ENCODE peak calls at places on chromosomes 6 and 20, in five cellular contexts. H, E, X, O and W are unnamed samples. For H3K4me1, the result is how much of the 10 kb centered on the place peaks cover.

GRCh38 chr20:14924433-14924832 is 587.0 kb upstream of the FLRT3 start:
- DNase-seq in X (no peak), O (no peak), E (peak), H (no peak), W (no peak)

GRCh38 chr6:14818422-14818884 is 427.4 kb upstream of the JARID2 start:
- DNase-seq in E (no peak), H (no peak), O (no peak), X (no peak), W (no peak)

GRCh38 chr6:56440551-56440981 is 193.2 kb upstream of the COL21A1 start:
- DNase-seq in O (no peak), X (no peak), H (no peak), E (no peak), W (no peak)

GRCh38 chr6:3356824-3357420 is 98.2 kb downstream of the PSMG4 start:
- DNase-seq in X (no peak), H (peak), E (peak), O (no peak), W (no peak)

GRCh38 chr6:113879186-113880096 is 22.3 kb downstream of the MARCKS start:
- DNase-seq in O (peak), H (peak), E (peak), X (no peak), W (peak)

GRCh38 chr6:84967389-84967788 is 203.0 kb upstream of the TBX18 start:
- DNase-seq in X (no peak), O (no peak), E (no peak), H (peak), W (peak)

GRCh38 chr6:157587127-157587729 is 206.2 kb downstream of the ZDHHC14 start:
- DNase-seq in O (no peak), X (no peak), E (no peak), H (no peak), W (no peak)

GRCh38 chr6:135675862-135676261 is 175.6 kb upstream of the PDE7B start:
- DNase-seq in H (peak), O (peak), X (peak), E (no peak), W (peak)

GRCh38 chr6:33686225-33686742 is 25.2 kb downstream of the UQCC2 start:
- DNase-seq in E (no peak), H (no peak), O (no peak), X (no peak), W (no peak)

GRCh38 chr6:38131527-38131965 is 312.0 kb downstream of the ZFAND3 start:
- DNase-seq in X (no peak), O (no peak), H (no peak), E (no peak), W (no peak)

GRCh38 chr6:9126845-9127560 is 691.7 kb upstream of the SLC35B3 start:
- DNase-seq in O (no peak), E (peak), X (no peak), H (peak), W (peak)

GRCh38 chr6:104623052-104623690 is 236.5 kb downstream of the HACE1 start:
- DNase-seq in H (peak), E (no peak), X (no peak), O (no peak), W (no peak)

GRCh38 chr6:154653853-154654252 is 79.4 kb upstream of the SCAF8 start:
- DNase-seq in E (no peak), H (peak), X (no peak), O (no peak), W (no peak)

GRCh38 chr6:95576621-95577316 is 566 bp upstream of the MANEA start:
- DNase-seq in H (no peak), O (peak), X (no peak), E (no peak), W (no peak)

GRCh38 chr20:35166242-35166830 is 5.5 kb upstream of the PROCR start:
- DNase-seq in H (no peak), X (no peak), O (no peak), E (no peak), W (no peak)

GRCh38 chr20:45781391-45781931 is 10.2 kb downstream of the WFDC3 start:
- DNase-seq in X (no peak), O (no peak), H (no peak), E (peak), W (peak)

GRCh38 chr20:10784337-10785183 is 110.8 kb upstream of the JAG1 start:
- DNase-seq in E (no peak), O (no peak), X (no peak), H (no peak), W (no peak)

GRCh38 chr6:58290177-58290576 is 972.7 kb downstream of the PRIM2 start:
- DNase-seq in E (no peak), X (no peak), O (no peak), H (no peak), W (no peak)

GRCh38 chr6:5287205-5287965 is 26.1 kb downstream of the FARS2 start:
- DNase-seq in X (no peak), O (no peak), E (no peak), H (no peak), W (no peak)

GRCh38 chr20:34195355-34195754 is 45.9 kb upstream of the ASIP start:
- DNase-seq in E (no peak), H (no peak), O (no peak), X (no peak), W (no peak)

GRCh38 chr6:25454141-25454540 is 175.0 kb downstream of the CARMIL1 start:
- DNase-seq in E (no peak), X (no peak), O (no peak), H (no peak), W (no peak)

GRCh38 chr6:112251170-112251945 is 3.0 kb downstream of the LAMA4 start:
- DNase-seq in X (no peak), H (no peak), O (no peak), E (peak), W (no peak)
- H3K4me1 ChIP-seq in X (under half), H (under half), O (under half), E (half or more), W (under half)

GRCh38 chr20:4946585-4947378 is 54.5 kb downstream of the SLC23A2 start:
- DNase-seq in O (no peak), X (no peak), E (no peak), H (no peak), W (no peak)
- H3K4me1 ChIP-seq in O (under half), X (under half), E (under half), H (under half), W (under half)

GRCh38 chr6:147037881-147038280 is 166.3 kb upstream of the STXBP5 start:
- DNase-seq in H (no peak), E (no peak), X (no peak), O (no peak), W (no peak)
- H3K4me1 ChIP-seq in H (under half), E (under half), X (under half), O (under half), W (under half)

GRCh38 chr20:63248835-63249591 is 5.2 kb downstream of the NKAIN4 start:
- DNase-seq in E (no peak), H (no peak), X (no peak), O (no peak), W (no peak)

GRCh38 chr20:63247678-63248228 is 6.5 kb downstream of the NKAIN4 start:
- DNase-seq in X (no peak), E (no peak), H (no peak), O (no peak), W (no peak)

GRCh38 chr20:63244468-63244867 is 8.8 kb downstream of the BIRC7 start:
- DNase-seq in E (no peak), H (no peak), X (no peak), O (no peak), W (no peak)

GRCh38 chr20:63243604-63244247 is 8.0 kb downstream of the BIRC7 start:
- DNase-seq in H (no peak), X (no peak), E (no peak), O (no peak), W (no peak)

GRCh38 chr20:63246490-63247284 is 7.6 kb downstream of the NKAIN4 start:
- DNase-seq in O (no peak), X (no peak), E (no peak), H (no peak), W (no peak)
- H3K4me1 ChIP-seq in O (under half), X (under half), E (under half), H (under half), W (under half)

GRCh38 chr6:1812487-1812886 is 202.8 kb downstream of the FOXC1 start:
- DNase-seq in O (no peak), X (no peak), H (no peak), E (no peak), W (no peak)

GRCh38 chr6:1814279-1814678 is 204.6 kb downstream of the FOXC1 start:
- DNase-seq in E (no peak), O (no peak), H (no peak), X (no peak), W (no peak)

GRCh38 chr6:1812034-1812433 is 202.3 kb downstream of the FOXC1 start:
- DNase-seq in H (no peak), O (no peak), X (no peak), E (no peak), W (no peak)

GRCh38 chr6:1809359-1809988 is 199.8 kb downstream of the FOXC1 start:
- DNase-seq in X (no peak), E (no peak), H (no peak), O (no peak), W (no peak)

GRCh38 chr6:1810880-1811279 is 201.2 kb downstream of the FOXC1 start:
- DNase-seq in E (no peak), O (no peak), X (no peak), H (no peak), W (no peak)
- H3K4me1 ChIP-seq in E (under half), O (under half), X (under half), H (under half), W (under half)

GRCh38 chr6:75207211-75207984 is 1.5 kb upstream of the COL12A1 start:
- DNase-seq in H (no peak), O (no peak), X (no peak), E (no peak), W (no peak)
- H3K4me1 ChIP-seq in H (under half), O (under half), X (under half), E (under half), W (under half)